ENCODE peak calls at places on chromosomes 6 and 20, in eight cellular contexts. N is fibroblast of the aortic adventitia, T is HCT116, X is cardiac fibroblast, A is mucosa of descending colon, F is colonic mucosa, W is keratinocyte, K is left ventricle myocardium inferior. Y is an unnamed sample.

GRCh38 chr6:71509142-71509541 is 220.5 kb downstream of the OGFRL1 start:
- DNase-seq in T (no peak), K (no peak), W (no peak), N (no peak), X (no peak), F (no peak), A (no peak), Y (no peak)

GRCh38 chr6:159801935-159802334 is 1.9 kb downstream of the PNLDC1 start:
- DNase-seq in N (no peak), F (no peak), A (no peak), X (peak), K (no peak), T (no peak), W (no peak), Y (peak)

GRCh38 chr20:51935003-51935358 is 132.7 kb upstream of the SALL4 start:
- DNase-seq in A (no peak), K (no peak), X (no peak), N (no peak), F (no peak), W (no peak), T (no peak), Y (no peak)

GRCh38 chr6:105369145-105369544 is 33.7 kb downstream of the PREP start:
- DNase-seq in N (no peak), X (no peak), F (no peak), K (no peak), W (no peak), T (no peak), A (no peak), Y (no peak)

GRCh38 chr6:39961178-39961577 is 26.9 kb upstream of the MOCS1 start:
- DNase-seq in W (no peak), X (peak), T (no peak), K (peak), F (no peak), N (no peak), A (no peak), Y (peak)

GRCh38 chr20:35648836-35649235 is 15.9 kb downstream of the CPNE1 start:
- DNase-seq in K (no peak), X (peak), N (peak), A (no peak), F (no peak), W (no peak), T (no peak), Y (no peak)

GRCh38 chr6:8556370-8557018 is 121.1 kb upstream of the SLC35B3 start:
- DNase-seq in W (peak), N (no peak), K (no peak), X (no peak), F (no peak), T (peak), A (no peak), Y (peak)

GRCh38 chr20:53547664-53548239 is 45.9 kb downstream of the ZNF217 start:
- DNase-seq in N (peak), F (peak), W (no peak), A (no peak), T (peak), X (peak), K (no peak), Y (peak)

GRCh38 chr6:524803-525202 is 132.1 kb downstream of the HUS1B start:
- DNase-seq in F (no peak), W (no peak), N (no peak), K (no peak), X (no peak), A (no peak), T (no peak), Y (no peak)

GRCh38 chr6:7910654-7911344 is at the start of gene TXNDC5:
- DNase-seq in K (peak), N (peak), T (no peak), W (no peak), X (peak), F (peak), A (peak), Y (peak)

GRCh38 chr6:33808781-33809180 is 5.0 kb upstream of the MLN start:
- DNase-seq in T (no peak), X (no peak), W (no peak), N (no peak), A (no peak), F (no peak), K (no peak), Y (no peak)

GRCh38 chr20:60446273-60447111 is 488.3 kb downstream of the CDH26 start:
- DNase-seq in K (no peak), F (no peak), A (no peak), T (no peak), W (no peak), X (no peak), N (no peak), Y (no peak)

GRCh38 chr6:90068264-90068663 is 174.0 kb downstream of the GJA10 start:
- DNase-seq in T (peak), K (no peak), A (no peak), F (no peak), X (peak), N (no peak), W (no peak), Y (peak)

GRCh38 chr6:125197795-125198269 is 44.3 kb downstream of the TPD52L1 start:
- DNase-seq in N (peak), A (peak), X (peak), F (peak), T (peak), W (no peak), K (peak), Y (peak)

GRCh38 chr6:7644394-7644793 is 54.4 kb downstream of the SNRNP48 start:
- DNase-seq in A (no peak), F (no peak), K (no peak), T (no peak), W (peak), N (no peak), X (no peak), Y (peak)

GRCh38 chr6:38391909-38392614 is 247.7 kb downstream of the BTBD9 start:
- DNase-seq in N (peak), T (no peak), W (no peak), A (no peak), F (no peak), K (no peak), X (no peak), Y (no peak)

GRCh38 chr20:62516345-62516744 is 40.5 kb upstream of the GATA5 start:
- DNase-seq in F (no peak), A (no peak), K (peak), X (no peak), N (no peak), T (no peak), W (no peak), Y (no peak)

GRCh38 chr20:52226370-52226769 is 34.8 kb upstream of the ZFP64 start:
- DNase-seq in F (no peak), K (no peak), A (no peak), W (no peak), T (no peak), X (peak), N (no peak), Y (no peak)

GRCh38 chr6:72699142-72699541 is 77.3 kb downstream of the KCNQ5 start:
- DNase-seq in T (no peak), X (no peak), A (no peak), W (no peak), F (no peak), K (no peak), N (no peak), Y (no peak)

GRCh38 chr6:161361529-161361928 is 87.7 kb upstream of the AGPAT4 start:
- DNase-seq in W (no peak), T (no peak), A (no peak), N (no peak), K (no peak), X (no peak), F (no peak), Y (no peak)

GRCh38 chr20:57030611-57031600 is 235.5 kb downstream of the BMP7 start:
- DNase-seq in X (peak), A (no peak), F (no peak), N (no peak), K (no peak), W (no peak), T (no peak), Y (peak)

GRCh38 chr6:123994891-123995635 is 191.4 kb downstream of the NKAIN2 start:
- DNase-seq in K (no peak), F (no peak), A (no peak), X (no peak), N (no peak), W (no peak), T (no peak), Y (no peak)

GRCh38 chr20:61170521-61170920 is 81.5 kb upstream of the CDH4 start:
- DNase-seq in F (no peak), W (no peak), X (no peak), T (no peak), A (no peak), K (no peak), N (no peak), Y (no peak)

GRCh38 chr6:114344216-114344970 is 1.6 kb upstream of the HS3ST5 start:
- DNase-seq in W (no peak), K (no peak), F (no peak), N (no peak), X (no peak), A (no peak), T (no peak), Y (peak)

GRCh38 chr6:84618836-84619235 is 145.6 kb downstream of the TBX18 start:
- DNase-seq in F (no peak), W (no peak), N (peak), X (peak), T (no peak), A (no peak), K (no peak), Y (peak)

GRCh38 chr6:41654433-41655020 is 16.3 kb downstream of the MDFI start:
- DNase-seq in A (no peak), K (no peak), W (no peak), F (no peak), X (no peak), N (no peak), T (no peak), Y (no peak)

GRCh38 chr6:116536216-116536621 is 9.3 kb downstream of the TRAPPC3L start:
- DNase-seq in K (no peak), W (peak), F (peak), A (no peak), N (peak), X (peak), T (peak), Y (peak)

GRCh38 chr20:17681741-17682102 is 320 bp downstream of the RRBP1 start:
- DNase-seq in T (no peak), W (no peak), A (no peak), X (no peak), F (no peak), K (no peak), N (no peak), Y (no peak)

GRCh38 chr20:63519765-63520593 is 586 bp upstream of the PPDPF start:
- DNase-seq in W (no peak), A (peak), N (no peak), T (no peak), F (peak), K (peak), X (no peak), Y (peak)

GRCh38 chr6:4801491-4802118 is 25.4 kb downstream of the CDYL start:
- DNase-seq in X (no peak), T (no peak), A (no peak), N (no peak), W (no peak), K (no peak), F (no peak), Y (no peak)

GRCh38 chr20:23613676-23614075 is 8.0 kb upstream of the CST9 start:
- DNase-seq in T (no peak), A (no peak), X (peak), N (peak), W (no peak), K (no peak), F (peak), Y (no peak)

GRCh38 chr20:50460608-50461268 is 49.4 kb upstream of the PTPN1 start:
- DNase-seq in K (peak), T (peak), W (no peak), F (peak), X (peak), A (peak), N (peak), Y (peak)

GRCh38 chr6:142942805-142943227 is 2.2 kb downstream of the HIVEP2 start:
- DNase-seq in A (no peak), K (no peak), X (peak), T (no peak), W (no peak), F (no peak), N (peak), Y (no peak)

GRCh38 chr6:145705561-145705960 is 29.8 kb downstream of the EPM2A start:
- DNase-seq in N (peak), T (no peak), A (no peak), X (peak), W (no peak), K (no peak), F (no peak), Y (peak)

GRCh38 chr6:68087399-68088133 is 547.5 kb upstream of the ADGRB3 start:
- DNase-seq in X (peak), K (no peak), T (no peak), A (no peak), W (no peak), N (peak), F (no peak), Y (peak)

GRCh38 chr6:143940011-143940597 is 68.0 kb downstream of the PLAGL1 start:
- DNase-seq in A (no peak), F (peak), K (no peak), X (peak), N (peak), T (peak), W (no peak), Y (peak)

GRCh38 chr6:13431861-13432465 is 55.4 kb downstream of the GFOD1 start:
- DNase-seq in T (no peak), K (no peak), W (no peak), F (no peak), X (peak), N (no peak), A (no peak), Y (peak)

GRCh38 chr20:41889125-41889870 is 271.1 kb upstream of the CHD6 start:
- DNase-seq in W (no peak), A (no peak), X (no peak), N (no peak), T (peak), K (no peak), F (no peak), Y (no peak)

GRCh38 chr20:50548396-50548795 is 38.2 kb downstream of the PTPN1 start:
- DNase-seq in N (no peak), X (no peak), A (no peak), F (no peak), K (no peak), T (no peak), W (no peak), Y (no peak)

GRCh38 chr6:31572041-31572911 is at the start of gene LTA:
- DNase-seq in K (no peak), T (no peak), N (no peak), F (no peak), A (peak), W (no peak), X (no peak), Y (no peak)
- H3K4me3 ChIP-seq in K (no peak), T (no peak), N (no peak), F (peak), A (no peak), W (no peak), X (no peak), Y (no peak)

GRCh38 chr6:12150812-12151432 is 138.8 kb downstream of the HIVEP1 start:
- DNase-seq in T (peak), X (no peak), W (no peak), A (no peak), N (no peak), F (peak), K (no peak), Y (no peak)
- TF ChIP-seq CTCF in T (peak), X (peak), W (peak), A (peak), N (peak), F (peak), K (peak), Y (peak)

DNA sequence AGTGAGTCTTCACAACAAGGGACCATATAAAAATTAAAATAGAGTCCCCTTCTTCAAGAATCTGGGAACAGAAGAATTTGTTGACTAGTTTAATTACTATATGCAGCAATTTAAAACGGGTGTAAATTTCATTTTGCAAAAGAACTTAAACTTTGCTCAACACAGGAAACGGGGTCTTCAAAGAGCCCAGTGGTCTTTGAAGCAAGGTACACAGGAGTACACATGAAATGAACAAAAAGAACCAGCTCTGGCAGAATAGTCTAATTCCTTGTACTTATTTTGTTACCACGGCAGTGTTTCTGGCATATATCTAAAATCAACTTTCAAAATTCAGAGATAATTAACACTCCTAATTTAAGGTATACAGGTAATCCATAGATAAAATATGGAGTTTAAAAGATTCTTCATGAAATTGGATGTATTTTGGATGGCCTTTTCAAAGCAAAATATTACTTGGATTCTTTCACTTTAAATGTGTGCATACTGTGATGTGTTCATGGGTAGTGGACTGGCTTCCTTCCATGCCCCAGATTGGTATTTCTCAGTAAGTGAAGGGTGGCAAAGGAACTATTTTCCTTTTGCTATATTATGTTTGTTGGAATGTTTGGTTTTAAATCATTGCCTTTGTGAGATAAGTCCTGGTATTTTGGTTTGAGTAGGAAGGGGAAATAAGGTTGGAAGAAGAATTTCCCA is 96.8 kb upstream of the THEMIS start:
- DNase-seq in X (no peak), N (no peak), A (no peak), T (no peak), K (no peak), W (no peak), F (no peak), Y (no peak)
- H3K4me3 ChIP-seq in X (no peak), N (no peak), A (no peak), T (no peak), K (no peak), W (no peak), F (no peak), Y (no peak)

GRCh38 chr6:19210849-19211590 is 626.1 kb upstream of the ID4 start:
- DNase-seq in N (no peak), A (no peak), W (no peak), X (no peak), T (no peak), F (no peak), K (peak), Y (no peak)
- TF ChIP-seq CTCF in N (no peak), A (no peak), W (no peak), X (no peak), T (peak), F (no peak), K (peak), Y (no peak)

GRCh38 chr6:10559492-10560150 is 38.5 kb downstream of the GCNT2 start:
- DNase-seq in A (no peak), W (no peak), N (no peak), T (no peak), F (no peak), K (no peak), X (no peak), Y (no peak)
- H3K4me3 ChIP-seq in A (no peak), W (no peak), N (no peak), T (no peak), F (no peak), K (no peak), X (no peak), Y (no peak)

DNA sequence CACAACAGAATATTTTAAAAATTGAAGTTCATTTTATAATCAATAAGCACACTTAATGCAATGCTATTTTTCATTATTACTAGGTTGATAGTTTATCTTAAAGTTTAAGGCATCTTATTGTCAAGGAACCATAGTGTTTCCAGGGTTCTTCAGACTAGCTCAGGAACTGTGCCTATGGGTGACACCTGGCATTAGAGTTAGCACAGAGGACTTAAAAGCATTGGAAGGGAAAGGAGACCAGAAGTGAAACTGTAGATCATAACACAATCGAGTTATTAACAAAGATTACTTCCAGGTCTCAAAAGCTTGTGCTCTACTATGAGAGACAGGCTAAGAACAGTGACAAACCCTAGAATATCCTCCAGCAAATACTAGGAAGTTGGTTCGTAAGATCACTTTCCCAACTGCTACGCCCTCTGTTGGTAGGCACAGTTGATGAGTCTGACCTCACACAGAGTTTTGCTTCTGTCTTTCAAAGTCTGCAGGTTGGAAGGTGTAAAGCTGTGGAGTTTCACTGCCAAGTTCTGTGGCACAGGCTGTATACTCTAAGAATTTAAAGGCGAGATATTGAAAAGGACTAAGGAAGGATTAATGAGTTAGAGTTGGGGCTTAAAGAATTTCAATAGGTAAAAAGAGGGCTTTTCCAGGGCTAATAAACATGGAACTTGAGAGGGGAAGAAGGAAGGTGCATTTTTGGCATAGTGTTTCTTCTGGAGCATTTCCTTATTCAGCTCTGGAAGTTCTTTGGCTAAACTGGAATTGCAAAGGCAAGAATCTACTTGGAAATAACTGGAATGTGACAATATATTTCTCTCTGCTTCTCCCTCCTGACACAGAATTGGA is 531.3 kb upstream of the JAG1 start:
- DNase-seq in A (no peak), N (peak), W (peak), F (peak), K (peak), X (peak), T (peak), Y (peak)
- TF ChIP-seq CTCF in A (peak), N (peak), W (peak), F (peak), K (peak), X (peak), T (peak), Y (peak)

DNA sequence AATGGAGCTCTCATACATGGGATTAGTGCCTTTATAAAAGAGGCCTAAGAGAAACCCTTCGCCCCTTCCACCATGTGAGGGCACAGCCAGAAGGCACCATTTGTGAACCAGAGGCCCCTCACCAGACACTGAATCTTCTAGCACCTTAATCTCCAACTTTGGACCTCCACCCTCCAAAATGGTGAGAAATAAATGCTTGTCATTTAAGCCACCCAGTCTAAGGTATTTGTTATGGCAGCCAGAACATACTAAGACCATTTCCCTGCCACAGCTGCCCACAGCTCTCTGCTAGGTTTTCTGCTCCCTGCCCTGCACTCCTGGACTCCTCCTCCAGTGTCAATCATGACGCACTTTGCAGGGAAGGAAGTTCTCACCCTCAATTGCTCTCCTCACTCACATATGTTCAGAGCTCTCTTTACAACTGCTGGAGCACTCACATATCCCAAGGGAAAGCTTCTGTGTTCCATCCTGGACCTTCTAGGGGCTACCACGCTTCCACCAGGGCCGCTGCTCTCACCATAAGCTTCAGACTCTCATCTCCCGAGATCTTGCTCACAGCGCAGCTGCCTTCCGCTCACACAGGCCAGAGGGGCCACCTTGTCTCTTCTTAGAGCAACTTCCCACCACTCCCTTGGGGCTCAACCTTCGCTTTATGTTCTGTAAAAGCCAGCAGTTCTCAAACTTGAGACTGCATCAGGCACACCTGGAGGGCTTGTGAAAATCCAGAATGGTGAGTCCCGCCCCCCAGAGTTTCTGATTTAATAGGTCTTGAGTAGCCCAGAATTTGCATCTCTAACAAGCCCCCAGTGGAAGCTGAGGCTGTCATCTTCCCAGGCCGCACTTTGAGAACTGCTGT is 1.6 kb upstream of the LY86 start:
- DNase-seq in A (no peak), X (no peak), T (no peak), W (no peak), K (no peak), N (no peak), F (no peak), Y (no peak)
- H3K4me3 ChIP-seq in A (no peak), X (no peak), T (no peak), W (no peak), K (no peak), N (no peak), F (no peak), Y (no peak)

GRCh38 chr6:83511901-83512681 is at the start of gene PRSS35:
- DNase-seq in F (peak), W (no peak), A (peak), T (peak), X (peak), N (peak), K (peak), Y (peak)
- TF ChIP-seq CTCF in F (peak), W (peak), A (peak), T (peak), X (peak), N (peak), K (peak), Y (peak)

Y was measured in foreskin fibroblast.